ENCODE peak calls at places on chromosomes 2 and 18, in eight cellular contexts. T is GM06990, V is neural crest cell, O is OCI-LY7, G is ovary, X is natural killer cell, R is nephron progenitor cell, D is GM10248. P is an unnamed sample.

GRCh38 chr2:111041398-111042202 is 79.1 kb upstream of the BCL2L11 start:
- DNase-seq in O (no peak), T (no peak), G (no peak), D (no peak), X (no peak), V (no peak), R (no peak), P (no peak)

GRCh38 chr2:24359701-24360049 is 661 bp downstream of the ITSN2 start:
- DNase-seq in T (no peak), V (no peak), X (peak), R (no peak), G (peak), D (no peak), O (peak), P (peak)

GRCh38 chr2:97267411-97268074 is 154.6 kb downstream of the ANKRD36 start:
- DNase-seq in D (peak), O (no peak), X (no peak), V (no peak), T (peak), G (peak), R (no peak), P (peak)

GRCh38 chr2:71925268-71926097 is 222.2 kb downstream of the CYP26B1 start:
- DNase-seq in X (no peak), D (peak), G (no peak), T (no peak), V (no peak), R (no peak), O (no peak), P (no peak)

GRCh38 chr2:41907141-41907540 is 140.7 kb upstream of the PKDCC start:
- DNase-seq in O (no peak), X (no peak), D (no peak), T (no peak), V (no peak), R (no peak), G (no peak), P (no peak)

GRCh38 chr2:228447266-228447915 is 265.9 kb upstream of the SPHKAP start:
- DNase-seq in G (no peak), D (no peak), X (no peak), V (no peak), O (no peak), R (no peak), T (no peak), P (no peak)

GRCh38 chr2:111702809-111703196 is 181.2 kb downstream of the ANAPC1 start:
- DNase-seq in D (no peak), T (no peak), V (no peak), O (no peak), G (no peak), R (no peak), X (no peak), P (no peak)

GRCh38 chr18:48866028-48866733 is 84.6 kb downstream of the SMAD7 start:
- DNase-seq in R (no peak), G (peak), V (no peak), D (no peak), O (no peak), X (no peak), T (no peak), P (no peak)

GRCh38 chr2:51812138-51812866 is 780.4 kb upstream of the NRXN1 start:
- DNase-seq in O (no peak), D (no peak), X (no peak), V (no peak), T (no peak), R (no peak), G (no peak), P (no peak)

GRCh38 chr2:88187038-88187676 is 17.0 kb downstream of the THNSL2 start:
- DNase-seq in V (peak), D (peak), G (peak), R (peak), T (no peak), O (peak), X (no peak), P (no peak)

GRCh38 chr2:144515694-144516416 is 4.1 kb downstream of the ZEB2 start:
- DNase-seq in T (no peak), V (no peak), D (no peak), R (peak), O (peak), X (peak), G (peak), P (no peak)

GRCh38 chr2:222862068-222862914 is 1.5 kb downstream of the ACSL3 start:
- DNase-seq in V (no peak), R (no peak), D (no peak), T (no peak), O (peak), X (no peak), G (no peak), P (no peak)

GRCh38 chr18:42545825-42546224 is 569.7 kb downstream of the RIT2 start:
- DNase-seq in T (no peak), V (no peak), O (no peak), D (no peak), G (no peak), X (no peak), R (no peak), P (no peak)

GRCh38 chr2:170425291-170425751 is 247.4 kb downstream of the MYO3B start:
- DNase-seq in V (no peak), X (no peak), R (no peak), D (no peak), T (no peak), O (no peak), G (no peak), P (no peak)

GRCh38 chr2:64988420-64989125 is 626 bp upstream of the SLC1A4 start:
- DNase-seq in T (peak), O (peak), X (peak), V (peak), G (peak), R (peak), D (peak), P (peak)

GRCh38 chr2:239946570-239947311 is 78.4 kb downstream of the NDUFA10 start:
- DNase-seq in G (no peak), R (no peak), X (no peak), D (no peak), O (no peak), V (no peak), T (no peak), P (peak)

GRCh38 chr2:30747206-30747605 is 60.0 kb downstream of the CAPN13 start:
- DNase-seq in X (no peak), O (no peak), G (no peak), D (no peak), V (no peak), R (no peak), T (no peak), P (peak)

GRCh38 chr2:1628893-1629292 is 115.4 kb downstream of the PXDN start:
- DNase-seq in D (no peak), X (no peak), R (no peak), O (no peak), G (peak), T (no peak), V (no peak), P (no peak)

GRCh38 chr2:207318071-207318683 is 152.4 kb upstream of the KLF7 start:
- DNase-seq in X (no peak), O (no peak), T (no peak), R (no peak), D (no peak), G (no peak), V (no peak), P (no peak)

GRCh38 chr18:32213693-32214092 is 23.9 kb downstream of the MEP1B start:
- DNase-seq in R (no peak), D (no peak), G (no peak), X (no peak), V (no peak), T (no peak), O (no peak), P (no peak)

GRCh38 chr2:169260846-169261245 is 101.5 kb downstream of the LRP2 start:
- DNase-seq in O (no peak), R (no peak), G (no peak), X (no peak), T (no peak), V (no peak), D (no peak), P (no peak)

GRCh38 chr2:20528713-20529112 is 81.8 kb downstream of the RHOB start:
- DNase-seq in V (no peak), T (no peak), G (no peak), D (no peak), O (no peak), R (no peak), X (no peak), P (no peak)

GRCh38 chr18:70405051-70405450 is 116.2 kb downstream of the SOCS6 start:
- DNase-seq in D (no peak), G (no peak), O (no peak), T (no peak), X (no peak), R (no peak), V (no peak), P (no peak)

GRCh38 chr18:74242451-74243096 is 49.2 kb downstream of the CYB5A start:
- DNase-seq in D (no peak), V (no peak), O (no peak), G (no peak), T (no peak), R (no peak), X (no peak), P (no peak)
- TF ChIP-seq CTCF in D (peak), V (no peak), O (no peak), G (no peak), T (no peak), R (no peak), X (no peak), P (no peak)

GRCh38 chr2:190996338-190996946 is 17.5 kb downstream of the STAT1 start:
- DNase-seq in X (no peak), G (no peak), R (no peak), T (no peak), V (no peak), O (peak), D (no peak), P (no peak)
- TF ChIP-seq CTCF in X (peak), G (no peak), R (peak), T (peak), V (peak), O (peak), D (peak), P (peak)

GRCh38 chr2:185618630-185619029 is 120.0 kb upstream of the FSIP2 start:
- DNase-seq in R (no peak), T (no peak), V (no peak), G (no peak), X (no peak), O (no peak), D (no peak), P (no peak)
- TF ChIP-seq CTCF in R (no peak), T (no peak), V (no peak), G (no peak), X (no peak), O (no peak), D (no peak), P (no peak)

DNA sequence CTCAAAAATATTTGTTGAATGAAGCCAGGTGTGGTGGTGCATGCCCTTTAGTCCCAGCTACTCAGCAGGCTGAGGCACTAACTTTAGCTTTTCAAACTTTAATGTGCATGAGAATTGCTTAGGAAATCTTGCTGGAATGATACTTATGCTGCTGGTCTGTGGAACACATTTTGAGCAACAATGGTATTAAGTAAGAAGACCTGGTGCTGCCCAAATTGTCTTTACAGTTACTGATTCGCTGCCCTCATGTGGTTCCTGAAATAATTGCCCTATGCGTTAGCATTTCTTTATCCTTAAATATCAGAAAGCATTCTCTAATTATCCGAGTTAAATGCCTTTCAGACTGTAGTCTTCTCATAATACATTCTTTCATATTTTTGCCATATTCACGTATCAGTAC is 76.0 kb upstream of the SESTD1 start:
- DNase-seq in X (no peak), D (no peak), G (no peak), R (no peak), O (no peak), T (no peak), V (no peak), P (no peak)
- TF ChIP-seq CTCF in X (no peak), D (no peak), G (no peak), R (no peak), O (peak), T (peak), V (no peak), P (peak)

GRCh38 chr2:165499131-165499530 is 29.6 kb downstream of the CSRNP3 start:
- DNase-seq in R (no peak), X (no peak), O (no peak), D (no peak), G (no peak), T (no peak), V (no peak), P (no peak)
- TF ChIP-seq CTCF in R (no peak), X (no peak), O (no peak), D (no peak), G (no peak), T (no peak), V (no peak), P (no peak)

GRCh38 chr2:232741972-232742371 is 34.4 kb downstream of the KCNJ13 start:
- DNase-seq in R (no peak), G (no peak), O (no peak), V (no peak), D (no peak), X (no peak), T (no peak), P (no peak)
- TF ChIP-seq CTCF in R (no peak), G (no peak), O (no peak), V (no peak), D (no peak), X (no peak), T (no peak), P (no peak)

DNA sequence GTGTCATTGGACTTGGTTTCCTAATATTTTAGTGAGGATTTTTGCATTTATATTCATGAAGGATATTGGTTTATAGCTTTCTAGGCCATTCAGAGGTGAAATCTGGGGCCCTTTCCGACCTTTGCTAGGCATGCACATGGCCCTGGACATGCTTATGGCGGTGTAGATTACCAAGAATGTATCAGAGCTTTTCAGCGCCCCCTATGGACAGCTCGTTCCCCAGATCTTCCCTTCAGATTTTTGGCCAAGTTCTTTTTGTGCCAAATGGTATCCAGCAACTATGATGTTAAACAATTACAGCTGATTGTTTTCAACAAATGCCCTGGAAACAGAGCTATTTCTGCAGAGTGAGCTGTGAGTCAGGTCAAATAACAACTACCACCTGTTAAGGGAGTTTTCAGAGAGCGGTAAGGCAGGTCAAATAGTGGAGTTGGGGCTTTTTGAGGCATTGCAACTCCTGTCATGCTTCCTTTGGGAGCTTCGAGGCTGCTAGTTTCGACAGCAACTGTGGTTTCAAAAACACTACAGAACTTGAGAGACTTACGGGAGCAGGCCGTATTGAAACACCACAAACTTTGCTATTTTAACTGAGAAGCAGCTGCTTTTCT is 188.3 kb downstream of the ZNF516 start:
- DNase-seq in V (no peak), X (no peak), O (peak), R (no peak), D (no peak), T (no peak), G (no peak), P (no peak)
- TF ChIP-seq CTCF in V (peak), X (no peak), O (peak), R (no peak), D (no peak), T (peak), G (no peak), P (no peak)